ENCODE peak calls at places on chromosomes 11 and 22, in four cellular contexts. F is tibial nerve; M is GM12865; O is stimulated activated CD4-positive, alpha-beta T cell treated with anti-CD3 and anti-CD28 coated beads, TNF-alpha, amount 100 ng/mL, for 4 hours. D is an unnamed sample.

GRCh38 chr11:61497876-61498275 is 10.7 kb upstream of the LRRC10B start:
- DNase-seq in F (no peak), M (no peak), O (no peak), D (no peak)

GRCh38 chr11:29352273-29352672 is 664.6 kb downstream of the KCNA4 start:
- DNase-seq in F (no peak), M (no peak), O (no peak), D (no peak)

GRCh38 chr11:114736806-114737205 is 58.5 kb downstream of the NXPE2 start:
- DNase-seq in F (no peak), M (no peak), O (no peak), D (no peak)

GRCh38 chr11:9906043-9906791 is 242.3 kb downstream of the SWAP70 start:
- DNase-seq in F (no peak), M (no peak), O (no peak), D (no peak)

GRCh38 chr11:117521974-117522373 is 194.3 kb downstream of the CEP164 start:
- DNase-seq in F (no peak), M (no peak), O (no peak), D (no peak)

GRCh38 chr22:20422271-20422958 is 15.2 kb downstream of the SCARF2 start:
- DNase-seq in F (no peak), M (no peak), O (no peak), D (no peak)

GRCh38 chr22:32539631-32540449 is 65.2 kb downstream of the FBXO7 start:
- DNase-seq in F (no peak), M (peak), O (no peak), D (no peak)

GRCh38 chr22:19376971-19377370 is 54.6 kb downstream of the HIRA start:
- DNase-seq in F (no peak), M (no peak), O (no peak), D (no peak)

GRCh38 chr11:112453601-112454577 is 193.2 kb upstream of the PLET1 start:
- DNase-seq in F (no peak), M (peak), O (no peak), D (peak)

GRCh38 chr22:22943521-22944267 is 56.1 kb downstream of the IGLL5 start:
- DNase-seq in F (no peak), M (peak), O (no peak), D (no peak)

GRCh38 chr11:44716256-44716655 is 10.5 kb upstream of the TSPAN18 start:
- DNase-seq in F (no peak), M (no peak), O (no peak), D (no peak)

GRCh38 chr11:126490261-126490660 is 134.8 kb downstream of the ST3GAL4 start:
- DNase-seq in F (no peak), M (no peak), O (no peak), D (no peak)

GRCh38 chr11:38498721-38499120 is 1900.7 kb upstream of the RAG2 start:
- DNase-seq in F (no peak), M (no peak), O (no peak), D (no peak)

GRCh38 chr11:116471608-116472007 is 301.2 kb downstream of the BUD13 start:
- DNase-seq in F (no peak), M (no peak), O (no peak), D (no peak)

GRCh38 chr11:27375370-27375769 is 12.4 kb upstream of the CCDC34 start:
- DNase-seq in F (no peak), M (no peak), O (no peak), D (no peak)

GRCh38 chr22:38696606-38697005 is 4.1 kb downstream of the JOSD1 start:
- DNase-seq in F (no peak), M (no peak), O (no peak), D (no peak)

GRCh38 chr22:43147821-43148220 is 3.5 kb upstream of the TSPO start:
- DNase-seq in F (no peak), M (peak), O (no peak), D (no peak)

GRCh38 chr11:38543311-38543710 is 1945.3 kb upstream of the RAG2 start:
- DNase-seq in F (no peak), M (no peak), O (no peak), D (no peak)

GRCh38 chr11:68150029-68150428 is 28.8 kb upstream of the CHKA start:
- DNase-seq in F (no peak), M (no peak), O (no peak), D (no peak)

GRCh38 chr11:102157219-102157618 is 47.0 kb downstream of the YAP1 start:
- DNase-seq in F (no peak), M (no peak), O (no peak), D (no peak)

GRCh38 chr11:65114538-65115171 is 2.8 kb downstream of the ZNHIT2 start:
- DNase-seq in F (no peak), M (no peak), O (no peak), D (no peak)

D was measured in SHP77.